ENCODE peak calls at places on chromosomes 3 and 15, in ten cellular contexts. Y is cerebellar nuclear complex, U is type B pancreatic cell, A is EL, K is NCI-H2171 treated with DMSO at 0.1 percent for 48 hours, P is HT1080, D is brain microvascular endothelial cell, B is GM04504, C is HuH-7.5, S is Kasumi-1. J is an unnamed sample.

GRCh38 chr15:90959894-90960293 is 5.2 kb downstream of the RCCD1 start:
- DNase-seq in S (no peak), P (peak), C (no peak), K (no peak), U (no peak), Y (peak), B (no peak), D (no peak), A (no peak), J (peak)

GRCh38 chr15:58731756-58732535 is 17.6 kb downstream of the ADAM10 start:
- DNase-seq in A (peak), P (peak), K (no peak), C (no peak), Y (no peak), B (peak), S (no peak), U (no peak), D (peak), J (no peak)

GRCh38 chr3:49841126-49841525 is 15.2 kb downstream of the TRAIP start:
- DNase-seq in A (peak), Y (no peak), B (no peak), P (peak), D (no peak), U (no peak), S (peak), K (peak), C (no peak), J (no peak)

GRCh38 chr15:34753236-34753894 is 1.4 kb downstream of the GJD2 start:
- DNase-seq in U (no peak), K (no peak), A (peak), P (peak), B (peak), D (peak), Y (no peak), S (peak), C (peak), J (no peak)

GRCh38 chr15:31273258-31273941 is 53.2 kb upstream of the KLF13 start:
- DNase-seq in Y (no peak), B (no peak), C (no peak), P (no peak), U (peak), D (no peak), A (no peak), K (no peak), S (no peak), J (no peak)

GRCh38 chr3:111807826-111808225 is 51.2 kb upstream of the PHLDB2 start:
- DNase-seq in B (no peak), K (no peak), P (no peak), S (no peak), Y (no peak), D (no peak), U (no peak), A (no peak), C (no peak), J (no peak)

GRCh38 chr3:16508591-16508995 is 4.9 kb downstream of the RFTN1 start:
- DNase-seq in K (peak), B (no peak), Y (no peak), S (no peak), U (no peak), A (no peak), C (no peak), P (no peak), D (no peak), J (no peak)

GRCh38 chr15:70461992-70462391 is 301.4 kb downstream of the UACA start:
- DNase-seq in A (no peak), P (no peak), K (no peak), C (no peak), B (no peak), Y (no peak), S (no peak), U (no peak), D (no peak), J (no peak)

GRCh38 chr15:30859091-30859874 is 44.4 kb upstream of the FAN1 start:
- DNase-seq in D (peak), Y (no peak), B (peak), S (no peak), A (peak), K (no peak), U (no peak), P (peak), C (no peak), J (no peak)

GRCh38 chr3:141482250-141482937 is 4.4 kb upstream of the RASA2 start:
- DNase-seq in B (peak), C (peak), A (peak), K (no peak), U (no peak), D (peak), P (peak), S (no peak), Y (no peak), J (no peak)

GRCh38 chr3:87025636-87026035 is 34.7 kb upstream of the VGLL3 start:
- DNase-seq in C (no peak), U (no peak), D (no peak), B (no peak), K (no peak), A (no peak), S (no peak), P (no peak), Y (no peak), J (no peak)

GRCh38 chr3:8970971-8971589 is 7.8 kb upstream of the RAD18 start:
- DNase-seq in Y (peak), D (peak), P (peak), C (no peak), B (peak), K (peak), S (peak), U (no peak), A (peak), J (peak)

GRCh38 chr3:156762631-156763185 is 63.4 kb upstream of the LEKR1 start:
- DNase-seq in D (peak), P (no peak), A (peak), B (peak), C (no peak), S (no peak), K (no peak), U (no peak), Y (no peak), J (no peak)

GRCh38 chr3:120875507-120875906 is 32.5 kb upstream of the STXBP5L start:
- DNase-seq in P (no peak), S (no peak), U (no peak), K (no peak), A (no peak), Y (no peak), C (no peak), D (no peak), B (no peak), J (no peak)

GRCh38 chr3:170712798-170713197 is 126.9 kb upstream of the SLC7A14 start:
- DNase-seq in Y (no peak), A (peak), C (no peak), S (no peak), U (no peak), K (no peak), B (no peak), D (peak), P (no peak), J (no peak)

GRCh38 chr3:15831927-15832326 is 34.1 kb upstream of the ANKRD28 start:
- DNase-seq in Y (no peak), D (no peak), S (no peak), U (no peak), C (no peak), K (no peak), A (no peak), P (no peak), B (no peak), J (no peak)

GRCh38 chr3:111809196-111809595 is 49.9 kb upstream of the PHLDB2 start:
- DNase-seq in C (no peak), P (no peak), Y (no peak), D (peak), A (peak), U (no peak), B (no peak), S (no peak), K (no peak), J (no peak)

GRCh38 chr3:136984837-136985236 is 27.1 kb downstream of the IL20RB start:
- DNase-seq in A (peak), B (no peak), Y (no peak), S (no peak), D (peak), C (no peak), P (no peak), K (no peak), U (no peak), J (no peak)

GRCh38 chr3:13134166-13134878 is 61.1 kb upstream of the IQSEC1 start:
- DNase-seq in Y (no peak), B (no peak), P (no peak), A (no peak), K (no peak), S (no peak), U (no peak), D (no peak), C (no peak), J (no peak)

GRCh38 chr3:187497037-187497436 is 128.9 kb downstream of the RTP4 start:
- DNase-seq in A (no peak), C (no peak), U (no peak), S (no peak), K (no peak), Y (no peak), D (no peak), P (no peak), B (no peak), J (no peak)